ENCODE peak calls at places on chromosomes 6 and 20, in four cellular contexts. A, Q, I and F are unnamed samples.

GRCh38 chr6:167296902-167297301 is 5.8 kb downstream of the UNC93A start:
- DNase-seq in A (no peak), Q (no peak), I (no peak), F (no peak)

GRCh38 chr6:781350-781961 is 88.5 kb upstream of the EXOC2 start:
- DNase-seq in A (no peak), Q (no peak), I (no peak), F (no peak)

GRCh38 chr20:36498386-36499179 is 42.7 kb upstream of the MYL9 start:
- DNase-seq in A (no peak), Q (no peak), I (no peak), F (no peak)

GRCh38 chr20:63461364-63461763 is 11.1 kb downstream of the KCNQ2 start:
- DNase-seq in A (no peak), Q (no peak), I (no peak), F (no peak)

GRCh38 chr20:59589051-59589450 is 15.3 kb upstream of the PHACTR3 start:
- DNase-seq in A (no peak), Q (no peak), I (no peak), F (no peak)

GRCh38 chr6:56770011-56770520 is 127.4 kb upstream of the DST start:
- DNase-seq in A (no peak), Q (no peak), I (no peak), F (no peak)

GRCh38 chr6:163900570-163900969 is 486.1 kb downstream of the QKI start:
- DNase-seq in A (no peak), Q (no peak), I (no peak), F (peak)

GRCh38 chr20:32902456-32903420 is 44.0 kb downstream of the EFCAB8 start:
- DNase-seq in A (no peak), Q (peak), I (peak), F (peak)

GRCh38 chr6:7112741-7113313 is 5.1 kb downstream of the RREB1 start:
- DNase-seq in A (no peak), Q (no peak), I (peak), F (peak)

GRCh38 chr20:3239867-3240775 is 1.1 kb upstream of the SLC4A11 start:
- DNase-seq in A (no peak), Q (no peak), I (no peak), F (no peak)

GRCh38 chr20:45626540-45626939 is 3.0 kb upstream of the WFDC10A start:
- DNase-seq in A (no peak), Q (no peak), I (no peak), F (no peak)

GRCh38 chr20:53064935-53065334 is 92.8 kb downstream of the TSHZ2 start:
- DNase-seq in A (no peak), Q (no peak), I (no peak), F (no peak)

GRCh38 chr6:120584111-120584760 is 750.0 kb downstream of the TBC1D32 start:
- DNase-seq in A (no peak), Q (no peak), I (no peak), F (no peak)

GRCh38 chr6:151445482-151445881 is 6.4 kb downstream of the RMND1 start:
- DNase-seq in A (peak), Q (no peak), I (no peak), F (peak)

GRCh38 chr6:33766921-33767700 is 20.4 kb upstream of the IP6K3 start:
- DNase-seq in A (no peak), Q (no peak), I (no peak), F (no peak)

GRCh38 chr6:119493980-119494379 is 144.4 kb upstream of the MAN1A1 start:
- DNase-seq in A (no peak), Q (no peak), I (peak), F (no peak)

GRCh38 chr6:31769684-31770371 is 7.3 kb downstream of the VWA7 start:
- DNase-seq in A (no peak), Q (no peak), I (peak), F (peak)

GRCh38 chr6:149154137-149154900 is 163.2 kb upstream of the TAB2 start:
- DNase-seq in A (no peak), Q (no peak), I (no peak), F (no peak)

GRCh38 chr20:57806975-57807374 is 97.2 kb upstream of the PMEPA1 start:
- DNase-seq in A (no peak), Q (no peak), I (no peak), F (no peak)

GRCh38 chr6:88031550-88031949 is 16.1 kb upstream of the SPACA1 start:
- DNase-seq in A (no peak), Q (no peak), I (no peak), F (no peak)

GRCh38 chr20:36467076-36467999 is 74.0 kb upstream of the MYL9 start:
- DNase-seq in A (no peak), Q (no peak), I (peak), F (no peak)

GRCh38 chr20:1636621-1637020 is 16.8 kb upstream of the SIRPB1 start:
- DNase-seq in A (no peak), Q (no peak), I (no peak), F (peak)

GRCh38 chr6:119467478-119468081 is 118.0 kb upstream of the MAN1A1 start:
- DNase-seq in A (no peak), Q (no peak), I (no peak), F (peak)

GRCh38 chr6:41713161-41713649 is 22.2 kb downstream of the TFEB start:
- DNase-seq in A (no peak), Q (peak), I (peak), F (peak)

GRCh38 chr6:56314683-56315523 is 67.5 kb upstream of the COL21A1 start:
- DNase-seq in A (no peak), Q (peak), I (peak), F (peak)

GRCh38 chr20:22536141-22536828 is 48.1 kb downstream of the FOXA2 start:
- DNase-seq in A (no peak), Q (no peak), I (no peak), F (no peak)

GRCh38 chr20:57702091-57702490 is 7.7 kb downstream of the PMEPA1 start:
- DNase-seq in A (no peak), Q (no peak), I (no peak), F (no peak)

GRCh38 chr6:110712238-110712637 is 103.0 kb downstream of the CDK19 start:
- DNase-seq in A (no peak), Q (no peak), I (no peak), F (no peak)

GRCh38 chr6:123829302-123829953 is 25.8 kb downstream of the NKAIN2 start:
- DNase-seq in A (peak), Q (no peak), I (no peak), F (peak)

GRCh38 chr20:58084966-58085365 is 143.5 kb downstream of the ANKRD60 start:
- DNase-seq in A (no peak), Q (no peak), I (peak), F (peak)

GRCh38 chr6:79377047-79377446 is 142.6 kb upstream of the HMGN3 start:
- DNase-seq in A (no peak), Q (no peak), I (no peak), F (peak)

GRCh38 chr6:136225496-136225895 is 24.6 kb downstream of the MTFR2 start:
- DNase-seq in A (no peak), Q (no peak), I (no peak), F (peak)

GRCh38 chr20:56433880-56434255 is 21.8 kb downstream of the CASS4 start:
- DNase-seq in A (no peak), Q (no peak), I (no peak), F (no peak)

GRCh38 chr6:114108119-114109002 is 137.4 kb upstream of the HDAC2 start:
- DNase-seq in A (peak), Q (peak), I (peak), F (peak)

GRCh38 chr6:33620584-33621395 is at the start of gene ITPR3:
- DNase-seq in A (no peak), Q (no peak), I (peak), F (peak)

GRCh38 chr6:164124473-164124872 is 710.0 kb downstream of the QKI start:
- DNase-seq in A (no peak), Q (no peak), I (no peak), F (no peak)